ENCODE peak calls at places on chromosomes 11 and 22, in six cellular contexts. One of them, this sample, is unnamed. For H3K36me3, the result is how much of the 10 kb centered on the place peaks cover.

GRCh38 chr11:115080923-115081322 is 402.6 kb downstream of the NXPE2 start:
- DNase-seq in PC-3: no peak
- DNase-seq in MM.1S: no peak
- DNase-seq in OCI-LY7: no peak
- DNase-seq in GM23248: no peak
- DNase-seq in hepatocyte: no peak
- DNase-seq in this sample: no peak

GRCh38 chr11:7579226-7579825 is 65.5 kb downstream of the PPFIBP2 start:
- DNase-seq in PC-3: no peak
- DNase-seq in MM.1S: no peak
- DNase-seq in OCI-LY7: no peak
- DNase-seq in GM23248: peak
- DNase-seq in hepatocyte: no peak
- DNase-seq in this sample: no peak

GRCh38 chr11:31699066-31699465 is 112.1 kb downstream of the PAX6 start:
- DNase-seq in PC-3: no peak
- DNase-seq in MM.1S: no peak
- DNase-seq in OCI-LY7: no peak
- DNase-seq in GM23248: no peak
- DNase-seq in hepatocyte: no peak
- DNase-seq in this sample: no peak

GRCh38 chr22:43090130-43090789 is 1.1 kb upstream of the TTLL1 start:
- DNase-seq in PC-3: peak
- DNase-seq in MM.1S: peak
- DNase-seq in OCI-LY7: peak
- DNase-seq in GM23248: peak
- DNase-seq in hepatocyte: peak
- DNase-seq in this sample: peak

GRCh38 chr22:43423046-43423445 is 11.2 kb downstream of the MPPED1 start:
- DNase-seq in PC-3: no peak
- DNase-seq in MM.1S: no peak
- DNase-seq in OCI-LY7: no peak
- DNase-seq in GM23248: no peak
- DNase-seq in hepatocyte: no peak
- DNase-seq in this sample: no peak

GRCh38 chr11:97140885-97141494 is 751.2 kb downstream of the JRKL start:
- DNase-seq in PC-3: peak
- DNase-seq in MM.1S: peak
- DNase-seq in OCI-LY7: peak
- DNase-seq in GM23248: peak
- DNase-seq in hepatocyte: peak
- DNase-seq in this sample: peak

GRCh38 chr11:86174101-86175046 is 70.2 kb upstream of the EED start:
- DNase-seq in PC-3: peak
- DNase-seq in MM.1S: no peak
- DNase-seq in OCI-LY7: no peak
- DNase-seq in GM23248: peak
- DNase-seq in hepatocyte: peak
- DNase-seq in this sample: no peak

GRCh38 chr22:49960967-49961600 is 512 bp downstream of the PIM3 start:
- DNase-seq in PC-3: peak
- DNase-seq in MM.1S: peak
- DNase-seq in OCI-LY7: peak
- DNase-seq in GM23248: peak
- DNase-seq in hepatocyte: peak
- DNase-seq in this sample: peak

GRCh38 chr11:121767433-121767832 is 314.7 kb upstream of the SORL1-AS1 start:
- DNase-seq in PC-3: no peak
- DNase-seq in MM.1S: no peak
- DNase-seq in OCI-LY7: no peak
- DNase-seq in GM23248: peak
- DNase-seq in hepatocyte: no peak
- DNase-seq in this sample: no peak

GRCh38 chr11:11229691-11230090 is 123.4 kb downstream of the CSNK2A3 start:
- DNase-seq in PC-3: peak
- DNase-seq in MM.1S: no peak
- DNase-seq in OCI-LY7: no peak
- DNase-seq in GM23248: peak
- DNase-seq in hepatocyte: no peak
- DNase-seq in this sample: no peak

GRCh38 chr22:41966607-41967240 is 2.5 kb upstream of the SEPTIN3 start:
- DNase-seq in PC-3: peak
- DNase-seq in MM.1S: peak
- DNase-seq in OCI-LY7: peak
- DNase-seq in GM23248: peak
- DNase-seq in hepatocyte: peak
- DNase-seq in this sample: peak

GRCh38 chr11:70418130-70418529 is 19.8 kb downstream of the CTTN start:
- DNase-seq in PC-3: no peak
- DNase-seq in MM.1S: no peak
- DNase-seq in OCI-LY7: no peak
- DNase-seq in GM23248: no peak
- DNase-seq in hepatocyte: no peak
- DNase-seq in this sample: no peak

GRCh38 chr11:124069429-124070401 is 28.6 kb upstream of the OR10G7 start:
- DNase-seq in PC-3: peak
- DNase-seq in MM.1S: no peak
- DNase-seq in OCI-LY7: peak
- DNase-seq in GM23248: peak
- DNase-seq in hepatocyte: peak
- DNase-seq in this sample: peak

GRCh38 chr11:96090711-96091110 is 166.8 kb upstream of the MTMR2 start:
- DNase-seq in PC-3: peak
- DNase-seq in MM.1S: no peak
- DNase-seq in OCI-LY7: no peak
- DNase-seq in GM23248: peak
- DNase-seq in hepatocyte: no peak
- DNase-seq in this sample: no peak

GRCh38 chr11:6505577-6506240 is 8.6 kb downstream of the DNHD1 start:
- DNase-seq in PC-3: peak
- DNase-seq in MM.1S: peak
- DNase-seq in OCI-LY7: peak
- DNase-seq in GM23248: peak
- DNase-seq in hepatocyte: peak
- DNase-seq in this sample: peak

GRCh38 chr11:59264736-59265135 is 52.0 kb upstream of the MPEG1 start:
- DNase-seq in PC-3: no peak
- DNase-seq in MM.1S: no peak
- DNase-seq in OCI-LY7: no peak
- DNase-seq in GM23248: no peak
- DNase-seq in hepatocyte: no peak
- DNase-seq in this sample: no peak

GRCh38 chr22:41314821-41315220 is 13.5 kb downstream of the ZC3H7B start:
- DNase-seq in PC-3: no peak
- DNase-seq in MM.1S: no peak
- DNase-seq in OCI-LY7: no peak
- DNase-seq in GM23248: no peak
- DNase-seq in hepatocyte: no peak
- DNase-seq in this sample: no peak

GRCh38 chr11:66007201-66007634 is 4.6 kb upstream of the CST6 start:
- DNase-seq in PC-3: no peak
- DNase-seq in MM.1S: no peak
- DNase-seq in OCI-LY7: no peak
- DNase-seq in GM23248: no peak
- DNase-seq in hepatocyte: peak
- DNase-seq in this sample: peak

GRCh38 chr11:97687106-97687505 is 1297.3 kb downstream of the JRKL start:
- DNase-seq in PC-3: no peak
- DNase-seq in MM.1S: no peak
- DNase-seq in OCI-LY7: no peak
- DNase-seq in GM23248: no peak
- DNase-seq in hepatocyte: no peak
- DNase-seq in this sample: peak

GRCh38 chr11:122628691-122629555 is 26.6 kb upstream of the UBASH3B start:
- DNase-seq in PC-3: peak
- DNase-seq in MM.1S: peak
- DNase-seq in OCI-LY7: peak
- DNase-seq in GM23248: peak
- DNase-seq in hepatocyte: peak
- DNase-seq in this sample: peak

GRCh38 chr11:28616160-28616559 is 508.0 kb downstream of the METTL15 start:
- DNase-seq in PC-3: no peak
- DNase-seq in MM.1S: no peak
- DNase-seq in OCI-LY7: no peak
- DNase-seq in GM23248: no peak
- DNase-seq in hepatocyte: no peak
- DNase-seq in this sample: no peak
- TF ChIP-seq EZH2phosphoT487 in PC-3: no peak
- TF ChIP-seq EZH2phosphoT487 in MM.1S: no peak
- TF ChIP-seq EZH2phosphoT487 in OCI-LY7: no peak
- TF ChIP-seq EZH2phosphoT487 in GM23248: no peak
- TF ChIP-seq EZH2phosphoT487 in hepatocyte: no peak
- TF ChIP-seq EZH2phosphoT487 in this sample: no peak

GRCh38 chr11:19160839-19161238 is 40.9 kb downstream of the CSRP3 start:
- DNase-seq in PC-3: peak
- DNase-seq in MM.1S: no peak
- DNase-seq in OCI-LY7: no peak
- DNase-seq in GM23248: no peak
- DNase-seq in hepatocyte: no peak
- DNase-seq in this sample: no peak

GRCh38 chr11:19161651-19162050 is 40.1 kb downstream of the CSRP3 start:
- DNase-seq in PC-3: no peak
- DNase-seq in MM.1S: no peak
- DNase-seq in OCI-LY7: no peak
- DNase-seq in GM23248: no peak
- DNase-seq in hepatocyte: no peak
- DNase-seq in this sample: no peak

DNA sequence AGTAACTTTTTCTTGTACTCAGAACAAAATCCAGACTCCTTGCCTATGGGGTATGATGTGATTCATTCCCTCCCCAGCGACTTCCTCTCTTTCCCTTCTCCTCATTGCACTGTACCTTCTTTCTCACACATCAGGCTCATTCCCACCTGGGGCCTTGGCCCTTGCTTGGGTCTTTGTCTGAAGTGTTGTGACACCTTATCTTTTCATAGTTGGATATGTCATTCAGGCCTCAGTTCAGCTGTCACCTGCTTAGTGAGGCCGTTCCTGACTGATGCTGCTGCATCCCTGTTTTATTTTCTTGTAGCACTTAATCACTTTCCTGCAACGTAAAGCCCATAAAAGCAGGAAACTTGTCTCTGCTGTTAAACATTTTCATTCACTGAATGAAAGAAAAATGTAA is 39.9 kb downstream of the ZDHHC13 start:
- DNase-seq in PC-3: no peak
- DNase-seq in MM.1S: no peak
- DNase-seq in OCI-LY7: no peak
- DNase-seq in GM23248: no peak
- DNase-seq in hepatocyte: no peak
- DNase-seq in this sample: no peak
- H3K36me3 ChIP-seq in PC-3: under half
- H3K36me3 ChIP-seq in MM.1S: under half
- H3K36me3 ChIP-seq in OCI-LY7: half or more
- H3K36me3 ChIP-seq in GM23248: under half
- H3K36me3 ChIP-seq in hepatocyte: under half
- H3K36me3 ChIP-seq in this sample: under half

DNA sequence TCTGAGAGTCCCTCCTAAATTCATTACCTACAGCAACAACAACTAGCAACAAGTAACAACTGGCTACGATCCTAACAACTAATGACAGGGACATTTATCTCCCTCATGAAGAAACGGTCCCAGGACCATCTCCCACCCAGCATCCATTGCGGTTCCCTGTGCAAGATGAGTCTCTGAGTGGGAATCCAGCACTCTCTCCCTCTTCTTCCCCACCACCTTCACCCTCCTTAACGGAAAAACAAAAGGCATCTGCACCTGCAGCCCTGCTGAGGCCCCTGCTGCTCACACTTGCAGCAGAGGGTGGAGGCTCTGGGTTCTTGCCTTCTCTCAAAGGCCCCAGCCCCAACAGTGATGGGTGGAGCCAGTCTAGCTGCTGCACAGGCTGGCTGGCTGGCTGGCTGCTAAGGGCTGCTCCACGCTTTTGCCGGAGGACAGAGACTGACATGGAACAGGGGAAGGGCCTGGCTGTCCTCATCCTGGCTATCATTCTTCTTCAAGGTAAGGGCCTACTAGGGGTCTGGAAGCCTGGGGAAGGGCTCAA is at the start of gene CD3G:
- DNase-seq in PC-3: no peak
- DNase-seq in MM.1S: no peak
- DNase-seq in OCI-LY7: no peak
- DNase-seq in GM23248: no peak
- DNase-seq in hepatocyte: no peak
- DNase-seq in this sample: no peak
- TF ChIP-seq EZH2phosphoT487 in PC-3: no peak
- TF ChIP-seq EZH2phosphoT487 in MM.1S: no peak
- TF ChIP-seq EZH2phosphoT487 in OCI-LY7: no peak
- TF ChIP-seq EZH2phosphoT487 in GM23248: no peak
- TF ChIP-seq EZH2phosphoT487 in hepatocyte: no peak
- TF ChIP-seq EZH2phosphoT487 in this sample: no peak

GRCh38 chr22:22485524-22485923 is 23.0 kb downstream of the ZNF280B start:
- DNase-seq in PC-3: no peak
- DNase-seq in MM.1S: no peak
- DNase-seq in OCI-LY7: no peak
- DNase-seq in GM23248: no peak
- DNase-seq in hepatocyte: no peak
- DNase-seq in this sample: no peak

GRCh38 chr22:22484023-22484422 is 24.5 kb downstream of the ZNF280B start:
- DNase-seq in PC-3: no peak
- DNase-seq in MM.1S: no peak
- DNase-seq in OCI-LY7: no peak
- DNase-seq in GM23248: no peak
- DNase-seq in hepatocyte: no peak
- DNase-seq in this sample: no peak

GRCh38 chr22:22487059-22487458 is 21.5 kb downstream of the ZNF280B start:
- DNase-seq in PC-3: no peak
- DNase-seq in MM.1S: no peak
- DNase-seq in OCI-LY7: no peak
- DNase-seq in GM23248: no peak
- DNase-seq in hepatocyte: no peak
- DNase-seq in this sample: no peak

GRCh38 chr22:22487869-22488597 is 20.5 kb downstream of the ZNF280B start:
- DNase-seq in PC-3: no peak
- DNase-seq in MM.1S: no peak
- DNase-seq in OCI-LY7: no peak
- DNase-seq in GM23248: no peak
- DNase-seq in hepatocyte: no peak
- DNase-seq in this sample: no peak

DNA sequence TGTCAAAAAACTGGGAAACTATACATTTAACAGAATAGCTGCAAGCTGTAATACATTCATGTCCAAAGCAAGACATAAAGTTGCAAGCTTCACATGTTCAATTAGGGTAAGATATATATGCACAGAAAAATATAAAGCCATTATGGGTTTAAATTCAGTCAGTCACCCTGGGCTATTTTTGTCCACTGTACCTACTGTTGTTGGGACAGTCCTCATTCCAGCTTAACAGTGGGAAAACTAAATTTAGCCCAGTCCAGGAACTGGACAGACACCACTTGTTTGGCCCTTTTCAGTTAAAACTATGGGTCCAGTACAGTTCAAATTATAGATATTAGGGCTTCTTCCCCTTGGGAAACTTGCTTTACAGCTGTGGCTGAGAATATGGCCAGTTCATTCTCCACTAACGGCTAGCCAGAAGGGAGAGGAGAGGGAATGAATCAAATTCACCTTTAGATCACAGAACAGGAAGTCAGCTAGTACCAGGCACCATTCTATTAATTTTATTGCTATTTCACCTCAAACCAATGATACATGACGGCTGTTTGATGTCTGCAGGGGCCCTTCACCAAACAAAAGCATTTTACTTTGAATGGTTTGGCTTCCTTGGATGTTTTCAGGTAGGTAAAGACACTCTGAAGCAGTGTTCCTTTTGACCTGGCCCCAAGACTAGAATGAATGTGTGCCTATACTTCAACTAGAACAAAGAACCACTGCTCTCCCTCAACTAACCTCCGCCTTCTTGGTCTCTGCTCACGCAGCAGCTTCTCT is 22.2 kb downstream of the ZNF280B start:
- DNase-seq in PC-3: no peak
- DNase-seq in MM.1S: no peak
- DNase-seq in OCI-LY7: no peak
- DNase-seq in GM23248: no peak
- DNase-seq in hepatocyte: no peak
- DNase-seq in this sample: no peak
- H3K36me3 ChIP-seq in PC-3: under half
- H3K36me3 ChIP-seq in MM.1S: under half
- H3K36me3 ChIP-seq in OCI-LY7: half or more
- H3K36me3 ChIP-seq in GM23248: under half
- H3K36me3 ChIP-seq in hepatocyte: under half
- H3K36me3 ChIP-seq in this sample: under half